ENCODE peak calls at places on chromosomes 7 and 10, in four cellular contexts. G is HCT116, A is H1, W is HepG2. L is an unnamed sample.

GRCh38 chr7:155226261-155227003 is 71.2 kb upstream of the INSIG1 start:
- DNase-seq in W (no peak), A (no peak), G (no peak), L (no peak)

GRCh38 chr10:74827045-74827441 is 643 bp downstream of the KAT6B start:
- DNase-seq in G (no peak), A (peak; percentile 76), W (no peak), L (no peak)

GRCh38 chr7:50449501-50449880 is 659 bp downstream of the FIGNL1 start:
- DNase-seq in A (no peak), W (no peak), G (no peak), L (no peak)

GRCh38 chr10:61877882-61878281 is 23.6 kb upstream of the ARID5B start:
- DNase-seq in G (no peak), A (no peak), W (no peak), L (no peak)

GRCh38 chr10:29141761-29142160 is 147.1 kb upstream of the LYZL1 start:
- DNase-seq in W (no peak), A (no peak), G (no peak), L (no peak)

GRCh38 chr10:18650618-18651017 is 769 bp downstream of the NSUN6 start:
- DNase-seq in A (no peak), W (no peak), G (no peak), L (no peak)

GRCh38 chr10:112677689-112678088 is 230.7 kb downstream of the VTI1A start:
- DNase-seq in A (no peak), G (no peak), W (no peak), L (no peak)

GRCh38 chr7:35731349-35731748 is 36.4 kb upstream of the HERPUD2 start:
- DNase-seq in A (no peak), G (no peak), W (peak; percentile 24), L (no peak)

GRCh38 chr7:48390381-48391327 is 219.4 kb downstream of the ABCA13 start:
- DNase-seq in W (no peak), A (no peak), G (no peak), L (no peak)

GRCh38 chr7:90613088-90613498 is 17.0 kb downstream of the CDK14 start:
- DNase-seq in G (no peak), W (no peak), A (no peak), L (peak; percentile 69)

GRCh38 chr7:21580073-21580521 is 37.3 kb downstream of the DNAH11 start:
- DNase-seq in A (no peak), G (no peak), W (no peak), L (peak; percentile 23)

GRCh38 chr10:30788307-30788706 is 158.8 kb upstream of the LYZL2 start:
- DNase-seq in G (no peak), A (no peak), W (no peak), L (no peak)

GRCh38 chr10:128776617-128777016 is 650.4 kb upstream of the MKI67 start:
- DNase-seq in W (no peak), G (no peak), A (no peak), L (no peak)

GRCh38 chr7:159027091-159027802 is 117.4 kb downstream of the VIPR2 start:
- DNase-seq in W (no peak), A (peak; percentile 40), G (no peak), L (no peak)

GRCh38 chr7:140754506-140754905 is 58.0 kb downstream of the NDUFB2 start:
- DNase-seq in W (no peak), G (no peak), A (no peak), L (no peak)

GRCh38 chr10:60629332-60629731 is 148.9 kb upstream of the CDK1 start:
- DNase-seq in G (no peak), A (no peak), W (no peak), L (no peak)
- H3K4me1 ChIP-seq in G (no peaks in the 10 kb centered on the region), A (no peaks in the 10 kb centered on the region), W (peaks cover 36% of the 10 kb centered on the region), L (no peaks in the 10 kb centered on the region)

DNA sequence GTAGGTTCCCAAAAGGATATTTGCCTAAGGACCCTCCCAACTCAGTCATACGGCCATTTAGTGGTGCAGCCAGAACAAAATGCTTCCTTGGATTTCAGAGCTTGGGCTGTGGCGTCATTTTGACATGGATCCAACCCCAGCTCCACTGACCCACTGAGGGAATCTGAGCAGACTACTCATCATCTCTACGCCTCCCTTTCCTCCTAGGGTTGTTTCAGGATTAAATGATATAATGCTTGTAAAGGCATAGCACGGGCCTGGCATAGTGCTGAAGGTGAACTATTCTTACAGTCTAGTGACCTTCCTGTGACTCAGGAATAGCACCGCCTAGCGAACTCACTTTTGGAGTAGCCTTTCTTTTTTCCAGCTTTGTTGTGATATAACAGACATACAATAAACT is 70.3 kb upstream of the LOXL4 start:
- DNase-seq in W (no peak), G (no peak), A (no peak), L (no peak)
- TF ChIP-seq JUND in W (no peak), G (no peak), A (no peak), L (no peak)

GRCh38 chr7:92808635-92809034 is 27.7 kb downstream of the CDK6 start:
- DNase-seq in G (no peak), W (no peak), A (no peak), L (no peak)
- H3K4me1 ChIP-seq in G (peaks cover 34% of the 10 kb centered on the region), W (peaks cover 66% of the 10 kb centered on the region), A (no peaks in the 10 kb centered on the region), L (peaks cover 41% of the 10 kb centered on the region)

GRCh38 chr10:845526-845925 is 86.0 kb downstream of the LARP4B start:
- DNase-seq in G (no peak), A (no peak), W (no peak), L (no peak)
- TF ChIP-seq JUND in G (no peak), A (no peak), W (no peak), L (no peak)

DNA sequence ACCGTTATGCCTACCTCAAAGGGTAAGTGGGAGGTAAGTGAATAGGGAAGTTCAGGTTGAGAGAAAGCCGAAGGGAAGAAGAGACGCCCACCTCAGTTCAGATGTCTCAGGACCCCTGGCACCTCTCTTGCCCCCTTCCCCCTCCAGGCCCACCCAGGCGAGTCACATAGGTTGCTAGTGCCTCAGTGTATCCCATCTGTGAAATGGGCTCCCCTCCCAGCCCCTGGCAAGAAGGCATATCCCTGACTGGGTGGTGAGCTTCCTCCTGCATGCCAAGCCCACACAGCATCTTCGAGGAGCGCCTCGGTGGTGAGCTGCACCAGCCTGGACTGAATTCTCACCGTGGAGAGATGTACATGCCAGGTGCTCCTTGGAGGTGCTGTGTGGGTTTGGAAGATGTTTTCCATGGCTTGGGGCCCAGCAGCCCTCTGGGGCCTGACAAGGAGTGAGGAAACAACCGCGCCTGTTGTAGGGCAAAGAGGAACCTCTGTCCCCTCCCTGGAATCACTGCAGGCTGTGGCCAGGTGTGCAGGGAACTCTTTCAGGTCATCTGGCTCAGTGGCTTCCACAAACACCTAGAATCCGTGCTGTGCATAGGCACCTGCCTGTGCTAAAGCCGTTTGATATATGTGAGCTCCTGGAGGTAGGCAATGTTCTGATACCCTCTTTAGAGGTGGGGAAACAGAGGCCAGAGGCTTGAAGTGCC is 45.1 kb downstream of the UNC5B start:
- DNase-seq in A (no peak), W (no peak), G (no peak), L (no peak)
- H3K4me1 ChIP-seq in A (peaks cover 30% of the 10 kb centered on the region), W (no peaks in the 10 kb centered on the region), G (peaks cover 70% of the 10 kb centered on the region), L (no peaks in the 10 kb centered on the region)

GRCh38 chr7:66181329-66181728 is 23.8 kb upstream of the TPST1 start:
- DNase-seq in A (no peak), G (no peak), W (no peak), L (no peak)

GRCh38 chr7:66185680-66186187 is 19.4 kb upstream of the TPST1 start:
- DNase-seq in G (no peak), A (no peak), W (no peak), L (no peak)

GRCh38 chr7:66182920-66183319 is 22.2 kb upstream of the TPST1 start:
- DNase-seq in G (no peak), W (peak; percentile 59), A (no peak), L (no peak)

GRCh38 chr7:66181845-66182244 is 23.3 kb upstream of the TPST1 start:
- DNase-seq in G (no peak), W (no peak), A (no peak), L (no peak)

DNA sequence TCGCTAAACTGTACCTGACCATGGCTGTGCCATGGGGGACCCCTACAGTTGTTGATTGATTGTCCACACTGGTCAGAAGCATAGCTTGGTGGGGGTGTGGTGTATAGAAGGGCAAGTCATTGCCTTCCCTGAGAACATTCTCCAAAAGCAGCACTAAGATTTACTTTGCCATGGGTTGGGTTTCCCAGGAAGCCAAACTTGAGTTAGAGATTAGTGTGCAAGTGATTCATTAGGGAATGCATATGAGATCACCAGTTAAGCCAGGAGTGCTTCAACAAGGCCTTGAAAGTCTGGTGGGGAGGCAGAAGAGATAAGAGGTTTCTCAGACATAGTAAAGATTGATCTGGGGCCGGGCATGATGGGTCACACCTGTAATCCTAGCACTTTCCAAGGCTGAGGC is 21.4 kb upstream of the TPST1 start:
- DNase-seq in W (no peak), G (no peak), A (no peak), L (no peak)
- TF ChIP-seq JUND in W (no peak), G (no peak), A (no peak), L (no peak)

GRCh38 chr7:71132521-71133231 is 732 bp downstream of the GALNT17 start:
- DNase-seq in W (no peak), G (no peak), A (peak; percentile 65), L (no peak)
- H3K4me1 ChIP-seq in W (no peaks in the 10 kb centered on the region), G (no peaks in the 10 kb centered on the region), A (peaks cover 6% of the 10 kb centered on the region), L (no peaks in the 10 kb centered on the region)

DNA sequence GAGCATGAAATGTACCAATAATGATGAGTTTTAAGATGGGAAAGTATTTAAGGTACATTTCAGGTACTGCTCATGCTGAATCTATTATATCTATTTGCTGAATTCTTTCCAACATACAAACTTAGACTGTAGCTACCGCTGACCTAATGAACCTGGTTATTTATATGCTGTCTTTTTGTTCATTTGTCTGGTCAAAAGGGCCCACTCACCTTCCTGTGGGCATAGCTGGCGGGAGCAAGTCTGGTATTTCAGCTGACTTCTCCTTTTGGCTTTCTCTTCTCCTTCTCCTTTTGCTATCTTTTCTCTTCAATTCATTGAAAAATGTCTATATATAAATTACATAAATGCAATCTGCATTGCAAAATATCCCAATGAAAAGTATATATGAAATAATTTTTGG is 9.5 kb downstream of the PLXDC2 start:
- DNase-seq in G (no peak), A (no peak), W (no peak), L (no peak)
- TF ChIP-seq JUND in G (no peak), A (no peak), W (no peak), L (no peak)

DNA sequence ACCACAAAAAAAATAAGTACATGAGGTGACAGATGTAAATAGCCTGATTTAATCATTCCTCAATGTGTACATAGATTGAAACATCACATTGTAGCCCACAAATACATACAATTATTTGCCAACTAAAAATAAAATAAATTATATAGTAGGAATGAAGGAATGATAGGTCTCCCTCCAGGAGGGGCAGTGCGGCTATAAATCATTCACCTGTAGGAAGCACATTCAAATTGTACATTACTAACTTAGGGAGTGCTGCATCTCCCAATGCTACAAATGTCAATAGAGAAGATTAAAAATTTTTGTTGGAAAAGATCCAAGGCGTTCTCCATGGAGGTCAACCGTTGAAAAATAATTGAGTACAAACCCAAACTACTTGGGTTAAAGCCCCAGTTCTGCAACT is 4.2 kb downstream of the KBTBD2 start:
- DNase-seq in W (no peak), A (no peak), G (no peak), L (no peak)
- H3K4me1 ChIP-seq in W (peaks cover 67% of the 10 kb centered on the region), A (peaks cover 4% of the 10 kb centered on the region), G (peaks cover 15% of the 10 kb centered on the region), L (peaks cover 2% of the 10 kb centered on the region)

L was measured in GM12878.